ENCODE peak calls at places on chromosomes 2 and 18, in eight cellular contexts. One of them, this sample, is unnamed.

GRCh38 chr2:39620067-39620466 is 45.6 kb upstream of the TMEM178A start:
- DNase-seq in K562: peak
- DNase-seq in HepG2: peak
- DNase-seq in A549: peak
- DNase-seq in IMR-90: peak
- DNase-seq in GM12878: no peak
- DNase-seq in SK-N-SH: peak
- DNase-seq in H1: no peak
- DNase-seq in this sample: no peak

GRCh38 chr18:57811477-57812125 is 8.5 kb upstream of the ATP8B1 start:
- DNase-seq in SK-N-SH: no peak
- DNase-seq in IMR-90: peak
- DNase-seq in H1: no peak
- DNase-seq in GM12878: no peak
- DNase-seq in K562: no peak
- DNase-seq in HepG2: peak
- DNase-seq in A549: peak
- DNase-seq in this sample: no peak

GRCh38 chr2:170525566-170525900 is 189.6 kb upstream of the SP5 start:
- DNase-seq in HepG2: peak
- DNase-seq in SK-N-SH: no peak
- DNase-seq in A549: peak
- DNase-seq in H1: no peak
- DNase-seq in IMR-90: peak
- DNase-seq in GM12878: no peak
- DNase-seq in K562: no peak
- DNase-seq in this sample: no peak

GRCh38 chr2:238326801-238327365 is 6.6 kb downstream of the TRAF3IP1 start:
- DNase-seq in HepG2: no peak
- DNase-seq in H1: no peak
- DNase-seq in A549: no peak
- DNase-seq in IMR-90: no peak
- DNase-seq in SK-N-SH: no peak
- DNase-seq in K562: no peak
- DNase-seq in GM12878: no peak
- DNase-seq in this sample: no peak

GRCh38 chr2:61995515-61995914 is 90.0 kb downstream of the COMMD1 start:
- DNase-seq in A549: no peak
- DNase-seq in K562: peak
- DNase-seq in SK-N-SH: no peak
- DNase-seq in IMR-90: no peak
- DNase-seq in GM12878: peak
- DNase-seq in H1: no peak
- DNase-seq in HepG2: no peak
- DNase-seq in this sample: no peak

GRCh38 chr2:2809771-2810170 is 478.7 kb upstream of the MYT1L start:
- DNase-seq in IMR-90: no peak
- DNase-seq in GM12878: no peak
- DNase-seq in H1: no peak
- DNase-seq in SK-N-SH: no peak
- DNase-seq in HepG2: no peak
- DNase-seq in A549: no peak
- DNase-seq in K562: no peak
- DNase-seq in this sample: no peak

GRCh38 chr2:166959556-166959955 is 71.3 kb downstream of the XIRP2 start:
- DNase-seq in GM12878: no peak
- DNase-seq in SK-N-SH: no peak
- DNase-seq in K562: no peak
- DNase-seq in HepG2: no peak
- DNase-seq in H1: no peak
- DNase-seq in IMR-90: no peak
- DNase-seq in A549: no peak
- DNase-seq in this sample: no peak

GRCh38 chr2:85716346-85716880 is 22.3 kb downstream of the GNLY start:
- DNase-seq in HepG2: no peak
- DNase-seq in IMR-90: no peak
- DNase-seq in K562: no peak
- DNase-seq in GM12878: no peak
- DNase-seq in SK-N-SH: no peak
- DNase-seq in A549: no peak
- DNase-seq in H1: no peak
- DNase-seq in this sample: no peak

GRCh38 chr2:159840620-159841019 is 42.6 kb upstream of the CD302 start:
- DNase-seq in SK-N-SH: no peak
- DNase-seq in IMR-90: no peak
- DNase-seq in H1: no peak
- DNase-seq in K562: no peak
- DNase-seq in GM12878: no peak
- DNase-seq in A549: no peak
- DNase-seq in HepG2: no peak
- DNase-seq in this sample: no peak

GRCh38 chr2:37355735-37356134 is 11.3 kb downstream of the QPCT start:
- DNase-seq in GM12878: no peak
- DNase-seq in A549: no peak
- DNase-seq in SK-N-SH: no peak
- DNase-seq in HepG2: no peak
- DNase-seq in IMR-90: no peak
- DNase-seq in K562: no peak
- DNase-seq in H1: no peak
- DNase-seq in this sample: no peak
- TF ChIP-seq USF2 in GM12878: no peak
- TF ChIP-seq USF2 in A549: no peak
- TF ChIP-seq USF2 in SK-N-SH: no peak
- TF ChIP-seq USF2 in HepG2: no peak
- TF ChIP-seq USF2 in IMR-90: no peak
- TF ChIP-seq USF2 in K562: no peak
- TF ChIP-seq USF2 in H1: no peak
- TF ChIP-seq USF2 in this sample: no peak

GRCh38 chr2:199760574-199760973 is 90.4 kb downstream of the FTCDNL1 start:
- DNase-seq in H1: no peak
- DNase-seq in K562: no peak
- DNase-seq in GM12878: no peak
- DNase-seq in IMR-90: no peak
- DNase-seq in A549: no peak
- DNase-seq in SK-N-SH: no peak
- DNase-seq in HepG2: no peak
- DNase-seq in this sample: peak

GRCh38 chr2:199751480-199751879 is 99.5 kb downstream of the FTCDNL1 start:
- DNase-seq in H1: no peak
- DNase-seq in K562: no peak
- DNase-seq in SK-N-SH: no peak
- DNase-seq in HepG2: no peak
- DNase-seq in GM12878: no peak
- DNase-seq in A549: no peak
- DNase-seq in IMR-90: no peak
- DNase-seq in this sample: no peak

GRCh38 chr2:199757466-199757865 is 93.5 kb downstream of the FTCDNL1 start:
- DNase-seq in HepG2: no peak
- DNase-seq in GM12878: no peak
- DNase-seq in H1: no peak
- DNase-seq in IMR-90: no peak
- DNase-seq in A549: no peak
- DNase-seq in K562: no peak
- DNase-seq in SK-N-SH: no peak
- DNase-seq in this sample: no peak
- TF ChIP-seq USF2 in HepG2: no peak
- TF ChIP-seq USF2 in GM12878: no peak
- TF ChIP-seq USF2 in H1: no peak
- TF ChIP-seq USF2 in IMR-90: no peak
- TF ChIP-seq USF2 in A549: no peak
- TF ChIP-seq USF2 in K562: no peak
- TF ChIP-seq USF2 in SK-N-SH: no peak
- TF ChIP-seq USF2 in this sample: no peak

DNA sequence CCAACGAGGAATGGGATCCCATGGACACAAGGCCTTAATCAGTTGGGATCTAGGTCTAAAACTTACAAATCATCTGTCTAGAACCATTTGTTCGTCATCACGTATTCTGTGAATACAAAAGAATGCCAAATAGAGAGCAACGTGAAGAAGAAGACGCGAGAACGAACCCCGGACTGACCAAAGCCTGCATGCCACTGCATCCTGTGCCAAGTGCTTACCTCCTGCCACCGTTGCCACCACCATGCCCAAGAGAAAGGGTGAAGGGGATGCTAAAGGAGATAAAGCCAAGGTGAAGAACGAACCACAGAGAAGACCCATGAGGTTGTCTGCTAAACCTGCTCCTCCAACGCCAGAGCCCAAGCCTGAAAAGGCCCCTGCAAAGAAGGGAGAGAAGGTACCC is 30.2 kb downstream of the ITSN2 start:
- DNase-seq in SK-N-SH: no peak
- DNase-seq in IMR-90: no peak
- DNase-seq in K562: no peak
- DNase-seq in HepG2: no peak
- DNase-seq in GM12878: no peak
- DNase-seq in A549: no peak
- DNase-seq in H1: no peak
- DNase-seq in this sample: no peak
- TF ChIP-seq USF2 in SK-N-SH: no peak
- TF ChIP-seq USF2 in IMR-90: no peak
- TF ChIP-seq USF2 in K562: no peak
- TF ChIP-seq USF2 in HepG2: no peak
- TF ChIP-seq USF2 in GM12878: no peak
- TF ChIP-seq USF2 in A549: no peak
- TF ChIP-seq USF2 in H1: no peak
- TF ChIP-seq USF2 in this sample: no peak

DNA sequence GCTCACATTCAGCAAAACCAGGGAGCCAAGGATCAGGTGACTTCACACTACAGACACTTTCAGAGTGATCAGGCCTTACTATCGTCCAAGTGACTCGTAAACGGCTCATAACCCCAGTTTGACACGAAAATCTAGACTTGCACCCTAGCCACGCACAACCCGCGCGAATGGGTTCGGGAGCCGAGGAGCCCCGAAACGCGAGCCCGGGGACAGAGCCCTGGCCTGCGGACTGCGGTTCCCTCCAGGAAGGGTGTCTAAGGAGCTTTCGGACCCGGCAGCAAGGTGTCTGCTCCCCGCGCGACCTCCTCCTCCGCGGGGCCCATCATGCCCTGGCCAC is 759 bp downstream of the ATL2 start:
- DNase-seq in K562: peak
- DNase-seq in H1: no peak
- DNase-seq in GM12878: peak
- DNase-seq in HepG2: peak
- DNase-seq in A549: peak
- DNase-seq in IMR-90: peak
- DNase-seq in SK-N-SH: no peak
- DNase-seq in this sample: no peak
- TF ChIP-seq USF2 in K562: no peak
- TF ChIP-seq USF2 in H1: no peak
- TF ChIP-seq USF2 in GM12878: no peak
- TF ChIP-seq USF2 in HepG2: peak
- TF ChIP-seq USF2 in A549: peak
- TF ChIP-seq USF2 in IMR-90: peak
- TF ChIP-seq USF2 in SK-N-SH: no peak
- TF ChIP-seq USF2 in this sample: peak

DNA sequence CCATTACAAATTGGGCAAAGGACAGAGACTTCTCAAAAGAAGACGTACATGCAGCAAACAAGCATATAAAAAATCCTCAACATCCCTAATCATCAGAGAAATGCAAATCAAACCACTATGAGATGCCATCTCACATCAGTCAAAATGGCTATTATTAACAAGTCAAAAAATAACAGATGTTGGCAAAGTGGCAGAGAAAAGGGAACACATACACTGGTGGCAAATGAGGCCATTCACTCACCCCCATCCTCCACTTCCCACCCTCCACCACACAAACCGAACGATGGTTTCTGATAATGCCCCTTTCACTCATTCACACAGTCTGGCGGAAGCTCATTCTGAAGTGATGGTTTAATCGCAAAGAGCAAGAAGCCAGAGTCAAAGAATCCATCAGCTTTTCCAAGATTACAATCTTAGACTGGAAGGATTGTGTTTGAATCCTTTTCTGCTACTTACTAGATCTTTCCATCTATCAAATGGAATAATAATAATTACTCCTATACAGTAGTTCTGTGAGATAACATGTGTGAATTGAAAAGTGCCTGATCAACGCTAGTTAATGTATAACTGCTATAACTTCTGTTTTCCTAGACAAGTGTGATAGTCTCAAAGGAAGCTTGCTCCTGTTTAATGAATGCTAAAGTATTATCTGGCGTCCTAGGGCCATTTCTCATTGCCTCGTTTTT is 16.9 kb upstream of the CD28 start:
- DNase-seq in IMR-90: no peak
- DNase-seq in HepG2: no peak
- DNase-seq in K562: no peak
- DNase-seq in A549: no peak
- DNase-seq in SK-N-SH: no peak
- DNase-seq in GM12878: peak
- DNase-seq in H1: no peak
- DNase-seq in this sample: no peak
- TF ChIP-seq USF2 in IMR-90: no peak
- TF ChIP-seq USF2 in HepG2: no peak
- TF ChIP-seq USF2 in K562: no peak
- TF ChIP-seq USF2 in A549: no peak
- TF ChIP-seq USF2 in SK-N-SH: no peak
- TF ChIP-seq USF2 in GM12878: no peak
- TF ChIP-seq USF2 in H1: no peak
- TF ChIP-seq USF2 in this sample: no peak

DNA sequence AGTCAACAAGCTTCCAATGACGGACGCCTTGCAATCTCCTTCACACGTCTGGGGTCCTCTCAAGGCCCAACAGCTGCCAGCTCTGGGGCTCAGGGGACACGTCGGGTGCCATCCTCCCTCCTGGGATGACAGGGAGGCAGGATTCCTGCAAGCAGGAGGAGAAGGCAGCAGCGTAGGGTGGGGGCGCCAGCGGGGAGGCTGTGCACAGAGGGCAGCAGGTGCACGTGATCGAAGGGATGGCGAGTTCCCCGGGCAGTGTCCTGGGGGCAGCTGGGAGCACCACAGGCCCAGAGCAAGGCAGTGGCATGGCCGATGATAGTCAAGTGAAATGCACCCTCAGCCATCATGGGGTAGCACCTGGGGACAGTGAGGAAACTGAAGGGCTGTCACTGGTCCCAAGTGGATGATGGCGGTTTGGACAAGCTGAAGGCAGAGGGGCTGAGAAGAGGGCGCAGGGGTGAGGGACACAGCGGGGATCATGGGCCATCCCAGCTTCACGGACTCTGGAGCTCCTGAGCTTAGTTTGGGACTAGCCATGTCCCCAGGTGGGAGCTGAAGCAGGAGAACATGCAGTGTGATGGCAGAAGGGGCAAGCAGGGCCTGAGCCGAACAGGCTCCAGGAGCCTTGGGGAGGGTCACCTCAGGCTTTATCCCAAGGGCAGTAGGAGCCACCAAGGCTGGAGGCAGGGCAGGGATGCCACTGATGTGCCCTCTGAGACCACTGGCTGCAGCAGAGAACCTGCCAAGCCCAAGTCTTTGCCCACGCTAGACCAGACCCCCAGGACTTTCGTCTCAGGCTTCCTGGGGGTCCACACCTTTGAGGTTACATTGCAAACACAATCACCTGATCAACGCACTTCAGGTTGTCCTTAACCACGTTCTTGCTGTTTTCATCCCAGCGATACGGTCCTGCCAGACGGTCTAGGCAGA is 16.3 kb upstream of the SNED1 start:
- DNase-seq in K562: no peak
- DNase-seq in GM12878: no peak
- DNase-seq in IMR-90: no peak
- DNase-seq in HepG2: no peak
- DNase-seq in SK-N-SH: no peak
- DNase-seq in H1: no peak
- DNase-seq in A549: no peak
- DNase-seq in this sample: peak
- TF ChIP-seq USF2 in K562: no peak
- TF ChIP-seq USF2 in GM12878: no peak
- TF ChIP-seq USF2 in IMR-90: no peak
- TF ChIP-seq USF2 in HepG2: no peak
- TF ChIP-seq USF2 in SK-N-SH: no peak
- TF ChIP-seq USF2 in H1: no peak
- TF ChIP-seq USF2 in A549: no peak
- TF ChIP-seq USF2 in this sample: no peak